ENCODE peak calls at places on chromosomes 13 and 19, in ten cellular contexts. M, J, D, Z, W, K, O, Y, G and E are unnamed samples. For H3K9me3, the result is how much of the 10 kb centered on the place peaks cover.

GRCh38 chr13:46609726-46610125 is 56.8 kb downstream of the LRCH1 start:
- DNase-seq in M (no peak), J (no peak), D (no peak), Z (no peak), W (no peak), K (no peak), O (no peak), Y (no peak), G (no peak), E (no peak)

GRCh38 chr13:77810430-77810829 is 108.2 kb downstream of the EDNRB start:
- DNase-seq in M (no peak), J (no peak), D (no peak), Z (peak), W (no peak), K (no peak), O (no peak), Y (no peak), G (no peak), E (no peak)

GRCh38 chr19:34904846-34905527 is 21.7 kb upstream of the ZNF30 start:
- DNase-seq in M (no peak), J (no peak), D (peak), Z (no peak), W (peak), K (no peak), O (no peak), Y (no peak), G (no peak), E (no peak)

GRCh38 chr13:107144432-107144831 is 576.5 kb upstream of the ARGLU1 start:
- DNase-seq in M (no peak), J (no peak), D (no peak), Z (peak), W (no peak), K (no peak), O (no peak), Y (no peak), G (no peak), E (no peak)

GRCh38 chr19:58569191-58569942 is 3.8 kb downstream of the MZF1 start:
- DNase-seq in M (no peak), J (peak), D (no peak), Z (no peak), W (no peak), K (no peak), O (peak), Y (no peak), G (no peak), E (peak)

GRCh38 chr13:24161010-24161775 is 673 bp downstream of the SPATA13 start:
- DNase-seq in M (peak), J (peak), D (peak), Z (no peak), W (no peak), K (peak), O (peak), Y (peak), G (no peak), E (peak)

GRCh38 chr19:2260341-2260751 is 4.1 kb upstream of the JSRP1 start:
- DNase-seq in M (no peak), J (peak), D (no peak), Z (no peak), W (no peak), K (no peak), O (peak), Y (no peak), G (no peak), E (no peak)

GRCh38 chr13:44664308-44664707 is 88.2 kb upstream of the TSC22D1 start:
- DNase-seq in M (no peak), J (no peak), D (peak), Z (no peak), W (no peak), K (no peak), O (no peak), Y (no peak), G (no peak), E (no peak)

GRCh38 chr19:38485541-38486285 is 52.2 kb downstream of the RYR1 start:
- DNase-seq in M (no peak), J (no peak), D (no peak), Z (no peak), W (no peak), K (no peak), O (no peak), Y (no peak), G (no peak), E (no peak)

GRCh38 chr13:97122381-97122996 is 99.6 kb upstream of the MBNL2 start:
- DNase-seq in M (no peak), J (no peak), D (no peak), Z (peak), W (no peak), K (no peak), O (no peak), Y (no peak), G (no peak), E (no peak)

GRCh38 chr13:113053376-113053775 is 52.2 kb upstream of the F7 start:
- DNase-seq in M (no peak), J (no peak), D (no peak), Z (no peak), W (no peak), K (no peak), O (no peak), Y (no peak), G (no peak), E (no peak)

GRCh38 chr19:45154064-45154827 is 6.5 kb downstream of the NKPD1 start:
- DNase-seq in M (no peak), J (no peak), D (no peak), Z (peak), W (no peak), K (no peak), O (no peak), Y (no peak), G (no peak), E (no peak)

GRCh38 chr19:21084343-21084742 is 2.3 kb downstream of the ZNF714 start:
- DNase-seq in M (no peak), J (no peak), D (no peak), Z (peak), W (no peak), K (no peak), O (no peak), Y (no peak), G (no peak), E (no peak)
- H3K27ac ChIP-seq in M (no peak), J (no peak), D (no peak), Z (no peak), W (no peak), K (no peak), O (no peak), Y (no peak), G (no peak), E (no peak)

GRCh38 chr19:56712609-56713008 is 41.1 kb upstream of the ZNF835 start:
- DNase-seq in M (no peak), J (no peak), D (no peak), Z (no peak), W (no peak), K (peak), O (no peak), Y (no peak), G (no peak), E (no peak)

GRCh38 chr19:56701895-56702294 is 30.3 kb upstream of the ZNF835 start:
- DNase-seq in M (no peak), J (no peak), D (no peak), Z (no peak), W (no peak), K (no peak), O (no peak), Y (no peak), G (no peak), E (no peak)

GRCh38 chr19:56710437-56710836 is 38.9 kb upstream of the ZNF835 start:
- DNase-seq in M (no peak), J (no peak), D (no peak), Z (no peak), W (no peak), K (no peak), O (no peak), Y (no peak), G (no peak), E (no peak)

GRCh38 chr19:56705939-56706338 is 34.4 kb upstream of the ZNF835 start:
- DNase-seq in M (no peak), J (no peak), D (no peak), Z (no peak), W (no peak), K (no peak), O (no peak), Y (no peak), G (no peak), E (no peak)

GRCh38 chr19:56707821-56708220 is 36.3 kb upstream of the ZNF835 start:
- DNase-seq in M (no peak), J (no peak), D (no peak), Z (no peak), W (no peak), K (no peak), O (no peak), Y (no peak), G (no peak), E (no peak)
- H3K9me3 ChIP-seq in M (under half), J (under half), D (under half), Z (under half), W (half or more), K (under half), O (under half), Y (under half), G (under half), E (under half)

DNA sequence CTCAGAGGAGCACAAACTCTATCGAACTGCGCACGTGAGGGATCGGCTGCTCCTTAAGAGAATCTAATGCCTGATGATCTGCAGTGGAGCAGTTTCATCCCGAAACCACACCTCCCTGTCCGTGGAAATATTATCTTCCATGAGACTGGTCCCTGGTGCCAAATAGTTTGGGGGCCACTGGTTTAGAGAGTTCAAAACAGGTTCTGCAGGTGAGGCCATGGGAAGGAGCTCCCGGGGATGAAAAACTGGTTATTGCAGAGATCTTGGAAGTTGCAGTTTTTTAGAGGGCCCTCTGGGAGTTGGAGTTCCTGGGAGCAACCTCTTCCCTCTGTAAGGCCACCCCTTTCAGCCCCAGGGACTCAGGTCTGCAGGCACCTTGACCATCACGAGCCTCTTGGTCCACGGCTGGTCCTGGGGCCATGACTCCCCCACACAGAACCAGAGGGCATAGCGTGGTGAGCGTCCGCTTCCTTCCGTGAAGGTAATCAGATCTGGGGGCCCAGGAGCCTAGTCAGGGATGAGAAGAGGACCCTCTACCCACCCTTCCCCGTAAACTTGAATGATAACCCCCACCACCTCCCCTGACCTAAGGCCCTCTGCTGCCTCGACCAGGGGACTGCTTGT is 5.2 kb downstream of the IRF3 start:
- DNase-seq in M (no peak), J (no peak), D (no peak), Z (no peak), W (no peak), K (no peak), O (no peak), Y (no peak), G (no peak), E (no peak)
- H3K27ac ChIP-seq in M (no peak), J (no peak), D (no peak), Z (no peak), W (no peak), K (no peak), O (no peak), Y (no peak), G (no peak), E (no peak)

GRCh38 chr19:29743681-29744080 is 28.6 kb upstream of the C19orf12 start:
- DNase-seq in M (no peak), J (no peak), D (no peak), Z (no peak), W (no peak), K (no peak), O (no peak), Y (no peak), G (no peak), E (no peak)
- H3K9me3 ChIP-seq in M (under half), J (under half), D (under half), Z (under half), W (under half), K (under half), O (under half), Y (under half), G (under half), E (under half)

DNA sequence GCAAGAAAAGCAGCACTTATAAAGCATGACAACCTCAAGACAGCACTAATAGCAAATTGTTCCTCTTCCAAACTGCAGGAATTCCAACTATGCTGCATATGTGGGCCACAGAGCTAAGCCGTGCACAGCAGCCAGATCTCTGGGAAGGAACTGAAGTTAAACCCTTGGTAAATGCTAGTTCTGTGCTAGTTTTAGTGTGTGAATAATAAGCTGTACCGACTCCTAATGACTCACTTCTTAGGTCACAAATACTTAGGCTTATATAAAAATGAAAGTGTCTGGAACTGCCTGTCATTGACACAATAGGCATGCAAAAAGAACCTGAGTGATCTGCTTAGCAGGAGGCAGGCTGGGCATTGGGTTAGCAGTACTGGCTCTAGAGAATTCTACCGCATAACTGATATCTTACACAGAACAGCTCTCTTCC is 21.2 kb upstream of the GTF3A start:
- DNase-seq in M (no peak), J (no peak), D (peak), Z (peak), W (no peak), K (peak), O (no peak), Y (no peak), G (no peak), E (no peak)
- H3K27ac ChIP-seq in M (peak), J (peak), D (no peak), Z (no peak), W (no peak), K (peak), O (peak), Y (no peak), G (peak), E (peak)

DNA sequence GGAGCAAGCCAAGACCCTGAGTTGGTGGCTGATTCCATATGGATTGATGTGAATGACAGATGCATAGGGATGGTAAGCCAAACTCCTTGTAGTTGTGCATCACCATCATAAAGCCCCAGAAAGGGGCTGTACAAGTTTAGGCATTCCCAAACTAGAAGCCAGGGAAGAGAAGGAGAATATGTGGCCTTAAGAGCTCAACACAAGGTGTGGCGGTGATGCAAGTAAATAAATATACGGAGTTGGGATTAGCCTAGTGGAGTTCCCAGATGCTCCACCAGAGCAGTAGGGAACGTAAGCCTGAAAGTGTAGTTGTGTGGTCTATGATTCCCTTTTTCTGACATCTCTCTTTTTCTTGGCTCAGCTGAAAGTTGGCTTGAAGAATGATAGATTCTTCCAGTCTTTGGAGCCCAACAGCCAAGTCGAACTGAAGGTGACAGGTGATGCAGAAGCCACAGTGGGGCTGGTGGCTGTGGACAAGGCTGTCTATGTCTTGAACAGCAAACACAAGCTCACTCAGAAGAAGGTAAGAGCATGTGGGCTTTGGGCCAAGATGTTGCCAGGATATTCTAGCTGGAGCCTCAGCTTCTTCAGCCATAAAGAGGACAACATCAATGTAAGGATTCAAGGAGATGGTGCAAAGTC is 30.1 kb downstream of the RDH8 start:
- DNase-seq in M (no peak), J (no peak), D (peak), Z (peak), W (no peak), K (no peak), O (no peak), Y (no peak), G (no peak), E (no peak)
- H3K9me3 ChIP-seq in M (under half), J (under half), D (under half), Z (half or more), W (under half), K (under half), O (under half), Y (under half), G (under half), E (half or more)

DNA sequence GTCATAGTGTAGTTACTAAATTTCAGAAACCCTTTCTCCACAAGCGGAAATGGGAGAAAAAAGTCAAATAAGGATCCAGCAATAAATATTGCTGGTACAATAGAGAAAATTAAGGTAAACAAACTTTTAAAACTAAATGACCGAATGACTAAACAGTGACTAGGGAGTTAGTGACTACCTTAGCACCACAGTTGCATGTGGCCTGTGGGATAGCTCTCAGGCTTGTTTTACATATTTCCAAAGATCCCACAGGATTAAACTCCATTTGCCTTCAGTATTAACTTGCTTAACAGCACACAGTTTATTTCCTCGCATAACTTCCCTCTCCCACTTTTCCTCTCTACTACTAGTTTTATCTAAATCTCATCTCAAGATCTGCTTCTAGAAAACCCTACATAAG is 824.3 kb upstream of the KLHL1 start:
- DNase-seq in M (no peak), J (no peak), D (no peak), Z (no peak), W (no peak), K (no peak), O (no peak), Y (no peak), G (no peak), E (no peak)
- H3K27ac ChIP-seq in M (no peak), J (no peak), D (no peak), Z (no peak), W (no peak), K (no peak), O (no peak), Y (no peak), G (no peak), E (no peak)

GRCh38 chr19:51589511-51589910 is 18.4 kb downstream of the ZNF175 start:
- DNase-seq in M (no peak), J (no peak), D (no peak), Z (no peak), W (no peak), K (no peak), O (no peak), Y (no peak), G (no peak), E (no peak)
- H3K9me3 ChIP-seq in M (under half), J (under half), D (under half), Z (under half), W (under half), K (under half), O (under half), Y (under half), G (under half), E (under half)

DNA sequence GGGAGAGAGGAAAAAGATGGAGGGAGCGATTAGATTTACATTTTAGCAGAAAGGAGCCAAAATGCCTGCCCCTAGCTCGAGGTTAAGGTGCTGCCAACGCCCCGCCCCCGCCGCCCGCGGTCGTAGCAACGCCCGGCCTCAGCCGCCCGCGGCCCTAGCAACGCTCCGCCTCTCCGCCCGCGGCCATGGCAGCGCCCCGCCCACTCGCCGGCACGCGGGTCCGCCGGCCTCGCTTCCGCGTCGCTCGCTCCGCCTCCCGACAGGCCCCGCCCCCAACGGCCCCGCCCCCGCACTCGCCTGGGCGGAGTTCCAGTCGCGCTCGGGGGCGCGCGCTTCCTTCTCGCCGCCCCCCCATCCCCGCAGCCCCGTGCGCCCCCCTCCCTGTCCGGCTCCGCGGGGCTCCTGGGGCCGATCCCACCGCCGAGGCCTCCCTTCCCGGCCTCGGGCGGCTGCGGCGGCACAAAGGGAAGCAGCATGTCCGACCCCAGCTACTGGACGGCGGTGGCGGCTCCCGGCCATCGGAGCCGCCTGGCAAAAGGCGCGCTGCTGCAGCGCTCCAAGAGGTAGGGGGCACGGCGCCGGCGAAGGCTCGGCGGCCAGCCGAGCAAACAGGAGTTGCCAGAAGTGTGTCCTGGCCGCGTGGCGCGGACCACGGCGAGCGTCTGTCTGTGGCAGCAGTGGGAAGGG is 20.3 kb downstream of the MAST3 start:
- DNase-seq in M (peak), J (peak), D (peak), Z (peak), W (peak), K (peak), O (peak), Y (peak), G (peak), E (peak)
- H3K27ac ChIP-seq in M (peak), J (peak), D (no peak), Z (peak), W (peak), K (peak), O (peak), Y (peak), G (peak), E (peak)